ENCODE peak calls at places on chromosomes 11 and 22, in nine cellular contexts. Q is foreskin fibroblast, R is stomach, C is ascending aorta, I is fibroblast of villous mesenchyme, Z is heart left ventricle, U is cardiac muscle cell, Y is BJ, E is HepG2. L is an unnamed sample.

GRCh38 chr22:44193537-44193896 is 12.8 kb downstream of the PARVG start:
- DNase-seq in C (no peak), U (no peak), Y (no peak), Z (no peak), Q (no peak), R (no peak), E (no peak), I (no peak), L (no peak)

GRCh38 chr11:125140251-125140650 is 24.3 kb upstream of the PKNOX2 start:
- DNase-seq in I (no peak), C (peak), R (no peak), E (no peak), U (no peak), Q (no peak), Y (no peak), Z (no peak), L (no peak)

GRCh38 chr11:15657264-15657663 is 542.5 kb downstream of the INSC start:
- DNase-seq in U (no peak), E (no peak), I (no peak), R (no peak), Q (no peak), Y (no peak), C (no peak), Z (no peak), L (no peak)

GRCh38 chr22:19039796-19040580 is 82.2 kb downstream of the DGCR2 start:
- DNase-seq in E (no peak), R (no peak), Z (no peak), U (no peak), I (no peak), C (peak), Q (no peak), Y (no peak), L (no peak)

GRCh38 chr11:9527481-9528140 is 45.9 kb upstream of the WEE1 start:
- DNase-seq in Y (peak), Q (peak), R (no peak), I (peak), C (peak), U (peak), Z (no peak), E (no peak), L (peak)

GRCh38 chr11:86818466-86819282 is 18.3 kb downstream of the PRSS23 start:
- DNase-seq in C (no peak), R (no peak), Z (no peak), E (peak), Y (no peak), I (peak), U (peak), Q (no peak), L (peak)

GRCh38 chr11:335779-336665 is 15.4 kb upstream of the IFITM3 start:
- DNase-seq in R (no peak), I (peak), Q (no peak), U (peak), C (no peak), E (no peak), Y (no peak), Z (no peak), L (peak)

GRCh38 chr11:60629399-60629798 is 70.0 kb upstream of the MS4A8 start:
- DNase-seq in R (no peak), Z (no peak), Y (no peak), Q (no peak), U (no peak), E (no peak), C (no peak), I (no peak), L (no peak)

GRCh38 chr22:37486224-37486845 is at the start of gene MFNG:
- DNase-seq in U (peak), R (peak), C (peak), Z (peak), Y (no peak), I (peak), E (peak), Q (peak), L (peak)

GRCh38 chr11:18768472-18768901 is 23.1 kb downstream of the PTPN5 start:
- DNase-seq in U (no peak), Z (no peak), Q (no peak), E (no peak), I (no peak), C (no peak), R (no peak), Y (no peak), L (no peak)

GRCh38 chr11:88398372-88399140 is 61.0 kb upstream of the CTSC start:
- DNase-seq in U (peak), Z (no peak), I (peak), C (no peak), Q (peak), R (no peak), E (peak), Y (no peak), L (peak)

GRCh38 chr22:43535336-43535735 is 123.5 kb downstream of the MPPED1 start:
- DNase-seq in Y (no peak), Q (no peak), E (no peak), R (peak), U (no peak), C (no peak), Z (no peak), I (no peak), L (no peak)

GRCh38 chr22:44625421-44625760 is 76.6 kb upstream of the PRR5 start:
- DNase-seq in Q (no peak), U (no peak), Z (no peak), R (no peak), I (no peak), Y (no peak), C (no peak), E (no peak), L (no peak)

GRCh38 chr11:126391970-126392637 is 36.6 kb downstream of the ST3GAL4 start:
- DNase-seq in Y (no peak), E (peak), Q (no peak), U (peak), C (no peak), I (no peak), Z (no peak), R (no peak), L (no peak)

GRCh38 chr11:1853376-1854131 is 670 bp downstream of the LSP1 start:
- DNase-seq in E (no peak), Q (no peak), Z (no peak), I (no peak), U (no peak), C (no peak), R (no peak), Y (no peak), L (no peak)

GRCh38 chr11:89381094-89381493 is 110.1 kb downstream of the NOX4 start:
- DNase-seq in E (no peak), I (peak), U (peak), Z (no peak), R (no peak), Y (peak), C (peak), Q (peak), L (peak)

GRCh38 chr22:47036936-47037485 is 274.6 kb downstream of the TBC1D22A start:
- DNase-seq in Q (no peak), U (no peak), Z (peak), I (no peak), R (no peak), Y (no peak), E (no peak), C (no peak), L (no peak)

GRCh38 chr11:120646206-120646605 is 134.7 kb downstream of the GRIK4 start:
- DNase-seq in I (no peak), R (no peak), E (no peak), Z (no peak), Q (no peak), U (no peak), Y (no peak), C (no peak), L (no peak)

GRCh38 chr11:94747136-94748110 is 20.7 kb upstream of the AMOTL1 start:
- DNase-seq in Q (no peak), Y (no peak), U (no peak), R (no peak), I (peak), E (no peak), Z (no peak), C (no peak), L (no peak)

GRCh38 chr11:10405858-10406592 is 49.0 kb upstream of the AMPD3 start:
- DNase-seq in C (peak), U (peak), E (peak), R (peak), Q (peak), Z (no peak), I (peak), Y (no peak), L (peak)

GRCh38 chr11:38005597-38005996 is 1407.6 kb upstream of the RAG2 start:
- DNase-seq in E (no peak), Z (no peak), R (no peak), U (peak), I (peak), Q (peak), C (no peak), Y (peak), L (peak)

GRCh38 chr11:62256281-62256680 is 13.7 kb upstream of the SCGB2A2 start:
- DNase-seq in R (no peak), C (no peak), I (no peak), U (no peak), Y (no peak), Q (no peak), E (no peak), Z (no peak), L (peak)

GRCh38 chr22:38115423-38116205 is 5.1 kb upstream of the BAIAP2L2 start:
- DNase-seq in I (no peak), Q (no peak), C (no peak), U (no peak), Z (peak), E (no peak), Y (no peak), R (no peak), L (no peak)

GRCh38 chr11:120169981-120170698 is 32.2 kb upstream of the TRIM29 start:
- DNase-seq in C (no peak), Y (no peak), U (no peak), I (no peak), Q (no peak), E (no peak), Z (no peak), R (no peak), L (no peak)

GRCh38 chr11:15342163-15342562 is 227.4 kb downstream of the INSC start:
- DNase-seq in Y (no peak), Q (no peak), I (no peak), E (no peak), C (no peak), U (no peak), Z (no peak), R (no peak), L (no peak)

GRCh38 chr22:48938741-48939140 is 888.9 kb downstream of the BRD1 start:
- DNase-seq in Y (no peak), Z (no peak), I (no peak), Q (no peak), C (peak), U (no peak), E (no peak), R (peak), L (no peak)

GRCh38 chr11:19714387-19715363 is 2.0 kb downstream of the NAV2 start:
- DNase-seq in I (peak), Q (peak), R (no peak), E (no peak), Z (peak), C (peak), U (peak), Y (peak), L (peak)

GRCh38 chr11:118895093-118896039 is 11.7 kb downstream of the CXCR5 start:
- DNase-seq in U (no peak), Z (peak), I (no peak), C (no peak), E (no peak), Q (no peak), Y (no peak), R (no peak), L (no peak)

GRCh38 chr11:92136792-92137191 is 87.8 kb upstream of the FAT3 start:
- DNase-seq in C (no peak), E (no peak), Y (no peak), U (no peak), I (no peak), Q (no peak), Z (no peak), R (no peak), L (no peak)

GRCh38 chr11:103608566-103608965 is 427.9 kb upstream of the DDI1 start:
- DNase-seq in U (no peak), R (no peak), Q (peak), Y (no peak), Z (no peak), E (no peak), I (peak), C (no peak), L (peak)

GRCh38 chr11:76004400-76004799 is 189.4 kb downstream of the UVRAG start:
- DNase-seq in R (no peak), E (no peak), U (no peak), Y (no peak), C (no peak), I (no peak), Q (no peak), Z (no peak), L (no peak)

GRCh38 chr11:32931605-32932004 is 39.0 kb downstream of the QSER1 start:
- DNase-seq in I (no peak), E (no peak), Z (no peak), Y (no peak), R (no peak), U (peak), Q (no peak), C (no peak), L (peak)

GRCh38 chr22:20591660-20592310 is 84.4 kb downstream of the MED15 start:
- DNase-seq in I (peak), Z (no peak), Q (peak), R (peak), C (no peak), Y (no peak), E (peak), U (peak), L (peak)

GRCh38 chr22:46587492-46588278 is 32.5 kb upstream of the GRAMD4 start:
- DNase-seq in C (no peak), Q (no peak), E (no peak), I (no peak), Z (peak), U (no peak), R (no peak), Y (no peak), L (no peak)

GRCh38 chr22:19216579-19216978 is 38.0 kb upstream of the SLC25A1 start:
- DNase-seq in U (no peak), Y (no peak), Z (no peak), E (peak), I (no peak), C (no peak), R (no peak), Q (no peak), L (no peak)

GRCh38 chr11:68038226-68038717 is 553 bp upstream of the TCIRG1 start:
- DNase-seq in Z (peak), I (no peak), Y (no peak), C (no peak), E (peak), R (no peak), Q (no peak), U (no peak), L (no peak)

GRCh38 chr22:48175721-48176120 is 1413.3 kb downstream of the TBC1D22A start:
- DNase-seq in C (peak), Y (no peak), Q (no peak), Z (no peak), U (no peak), R (no peak), E (no peak), I (no peak), L (no peak)

GRCh38 chr22:46592390-46592872 is 27.8 kb upstream of the GRAMD4 start:
- DNase-seq in E (no peak), Y (peak), Q (peak), Z (no peak), U (peak), C (no peak), I (no peak), R (no peak), L (peak)

GRCh38 chr11:45332486-45332934 is 46.4 kb upstream of the SYT13 start:
- DNase-seq in C (no peak), Y (no peak), Q (no peak), R (peak), I (peak), Z (no peak), E (peak), U (peak), L (peak)

DNA sequence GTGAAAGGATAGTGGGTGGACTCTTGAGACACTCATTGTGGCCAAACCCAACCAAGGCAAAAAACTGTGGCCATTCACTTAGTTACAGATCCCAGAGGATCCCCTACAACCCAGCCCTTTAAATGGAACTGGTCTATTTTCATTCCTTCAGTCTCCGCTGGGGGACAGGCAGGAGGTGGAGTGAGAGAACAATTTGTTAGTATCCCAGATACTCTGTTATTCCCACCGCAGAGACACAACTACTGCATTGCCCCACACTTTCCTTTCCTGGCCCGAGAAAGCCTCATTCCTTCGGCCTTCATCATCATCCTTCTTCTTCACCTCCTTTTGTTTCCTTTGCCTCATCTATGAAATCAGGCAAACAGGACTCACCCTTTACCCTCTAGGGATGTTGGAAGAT is 191.1 kb downstream of the NTM start:
- DNase-seq in Z (no peak), C (no peak), U (no peak), R (no peak), Y (no peak), I (no peak), Q (no peak), E (no peak), L (no peak)
- TF ChIP-seq CTCF in Z (no peak), C (no peak), U (no peak), R (no peak), Y (no peak), I (no peak), Q (no peak), E (no peak), L (no peak)

GRCh38 chr11:12235549-12235944 is 125.2 kb downstream of the MICAL2 start:
- DNase-seq in C (no peak), I (peak), E (peak), U (peak), R (no peak), Q (no peak), Z (no peak), Y (no peak), L (peak)
- H3K4me3 ChIP-seq in C (no peak), I (no peak), E (no peak), U (no peak), R (no peak), Q (no peak), Z (no peak), Y (no peak), L (no peak)

DNA sequence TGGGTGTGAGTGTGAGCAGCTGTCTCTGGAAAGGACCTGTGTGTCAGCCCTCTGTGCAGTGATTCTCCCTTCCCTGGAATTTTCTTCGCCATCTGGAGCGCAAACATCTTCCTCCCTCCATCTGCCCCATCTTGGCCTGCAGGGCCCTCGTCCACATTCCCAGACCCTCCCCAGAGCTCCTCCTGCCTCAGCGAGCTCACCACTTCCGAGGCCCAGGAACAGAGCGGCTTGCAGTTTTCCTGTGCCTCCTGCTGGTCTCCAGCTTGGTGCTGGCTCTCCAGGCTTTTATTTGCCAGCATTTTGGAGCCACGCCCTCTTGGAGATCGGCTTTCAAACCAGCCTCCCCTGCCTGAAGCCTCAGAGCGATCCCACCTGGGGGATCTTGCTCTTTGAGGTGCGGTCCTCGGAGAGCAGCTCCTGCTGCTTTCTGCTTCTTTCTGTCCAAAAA is at the start of gene GPHA2:
- DNase-seq in Y (no peak), E (peak), Z (no peak), I (peak), U (peak), R (peak), Q (no peak), C (peak), L (peak)
- TF ChIP-seq CTCF in Y (peak), E (peak), Z (no peak), I (peak), U (peak), R (no peak), Q (no peak), C (no peak), L (peak)

DNA sequence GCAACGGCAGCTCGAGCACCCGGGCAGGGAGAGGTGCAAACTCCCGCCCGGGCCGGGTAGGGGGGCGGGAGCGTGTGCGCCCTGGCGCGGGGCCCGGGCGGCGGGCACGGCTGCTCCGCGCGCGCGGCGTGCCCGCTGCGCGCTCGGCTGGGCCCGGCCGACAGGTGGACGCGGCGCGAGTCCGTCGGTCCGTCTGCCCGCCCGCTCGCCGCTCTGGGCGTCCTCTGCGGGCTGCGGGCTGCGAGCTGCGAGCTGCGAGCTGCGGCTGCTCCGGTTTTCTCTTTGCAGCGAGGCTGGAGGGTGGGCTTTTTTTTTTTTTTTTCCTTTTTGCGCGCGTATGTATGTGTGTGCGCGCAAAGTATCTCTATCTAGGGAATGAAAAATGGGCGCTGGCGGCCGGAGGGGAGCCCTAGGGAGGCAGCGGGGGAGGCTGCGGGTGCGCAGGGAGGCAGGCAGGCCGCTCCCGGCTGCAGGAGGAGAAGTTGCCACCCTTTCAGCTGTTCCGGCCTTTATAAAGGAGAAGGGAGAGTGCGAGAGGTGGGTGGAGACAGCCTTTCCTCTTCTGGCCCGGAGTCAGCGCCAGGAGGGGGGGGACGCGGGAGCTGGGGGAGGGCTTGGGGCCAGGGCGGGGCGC is at the start of gene PDGFB:
- DNase-seq in I (peak), U (peak), C (no peak), R (peak), Y (no peak), E (no peak), Q (no peak), Z (peak), L (no peak)
- H3K4me3 ChIP-seq in I (peak), U (peak), C (peak), R (peak), Y (no peak), E (peak), Q (no peak), Z (peak), L (peak)

GRCh38 chr11:116610190-116610589 is 162.6 kb downstream of the BUD13 start:
- DNase-seq in R (peak), Q (no peak), I (no peak), U (no peak), E (no peak), C (peak), Y (no peak), Z (no peak), L (no peak)

GRCh38 chr11:116606060-116606459 is 166.7 kb downstream of the BUD13 start:
- DNase-seq in R (no peak), E (no peak), U (no peak), Q (no peak), C (peak), Z (no peak), Y (no peak), I (no peak), L (no peak)

GRCh38 chr11:116603783-116604323 is 168.9 kb downstream of the BUD13 start:
- DNase-seq in Y (no peak), Z (no peak), R (no peak), Q (no peak), C (peak), I (no peak), U (no peak), E (no peak), L (no peak)

GRCh38 chr11:116605543-116605942 is 167.2 kb downstream of the BUD13 start:
- DNase-seq in U (peak), E (peak), C (peak), Z (no peak), Q (no peak), I (peak), Y (no peak), R (peak), L (peak)

GRCh38 chr11:116607027-116607426 is 165.8 kb downstream of the BUD13 start:
- DNase-seq in I (no peak), Q (no peak), Y (no peak), R (no peak), U (no peak), C (peak), Z (no peak), E (no peak), L (no peak)
- TF ChIP-seq CTCF in I (no peak), Q (no peak), Y (no peak), R (no peak), U (no peak), C (no peak), Z (no peak), E (no peak), L (no peak)

GRCh38 chr11:12496181-12497025 is 119.0 kb downstream of the PARVA start:
- DNase-seq in C (no peak), U (no peak), I (no peak), Y (no peak), Z (no peak), Q (no peak), R (no peak), E (peak), L (no peak)
- H3K4me3 ChIP-seq in C (no peak), U (no peak), I (no peak), Y (no peak), Z (no peak), Q (no peak), R (no peak), E (no peak), L (no peak)